ENCODE peak calls at places on chromosomes 6 and 20, in ten cellular contexts. S is Karpas-422; P is A172; B is activated CD4-positive, alpha-beta T cell treated with anti-CD3 and anti-CD28 coated beads for 48 hours; Z is AG08396; J is stimulated activated CD8-positive, alpha-beta memory T cell treated with anti-CD3 and anti-CD28 coated beads, Interleukin-2, amount 100 ng/mL, for 1 hour; H is stimulated activated CD4-positive, alpha-beta T cell treated with anti-CD3 and anti-CD28 coated beads, TNF-alpha, amount 100 ng/mL, for 24 hours; I is C1 segment of cervical spinal cord; E is breast epithelium; K is endothelial cell. R is an unnamed sample.

GRCh38 chr6:45589367-45589766 is 211.6 kb upstream of the SUPT3H start:
- DNase-seq in S (no peak), P (no peak), B (no peak), Z (no peak), J (no peak), H (no peak), I (no peak), E (no peak), K (no peak), R (no peak)

GRCh38 chr6:45543298-45544235 is 165.8 kb upstream of the SUPT3H start:
- DNase-seq in S (no peak), P (peak; percentile 25), B (no peak), Z (peak; percentile 11), J (no peak), H (no peak), I (no peak), E (no peak), K (no peak), R (no peak)

GRCh38 chr6:159023893-159024292 is 20.9 kb downstream of the TAGAP start:
- DNase-seq in S (no peak), P (no peak), B (peak; percentile 51), Z (no peak), J (no peak), H (no peak), I (no peak), E (no peak), K (no peak), R (no peak)

GRCh38 chr6:14542670-14543366 is 425.2 kb downstream of the CD83 start:
- DNase-seq in S (no peak), P (peak; percentile 20), B (peak; percentile 86), Z (peak; percentile 77), J (no peak), H (peak; percentile 73), I (no peak), E (no peak), K (no peak), R (no peak)

GRCh38 chr20:38147166-38147565 is 17.9 kb downstream of the TGM2 start:
- DNase-seq in S (no peak), P (no peak), B (no peak), Z (no peak), J (no peak), H (no peak), I (no peak), E (no peak), K (no peak), R (no peak)

GRCh38 chr6:157741889-157742615 is 81.0 kb upstream of the SNX9 start:
- DNase-seq in S (no peak), P (no peak), B (no peak), Z (no peak), J (no peak), H (no peak), I (no peak), E (no peak), K (no peak), R (no peak)

GRCh38 chr6:7546832-7547714 is 5.6 kb downstream of the DSP start:
- DNase-seq in S (no peak), P (no peak), B (no peak), Z (no peak), J (no peak), H (no peak), I (no peak), E (no peak), K (no peak), R (no peak)

GRCh38 chr6:40627316-40627715 is 40.2 kb upstream of the LRFN2 start:
- DNase-seq in S (no peak), P (no peak), B (no peak), Z (no peak), J (no peak), H (no peak), I (no peak), E (no peak), K (no peak), R (no peak)

GRCh38 chr6:155377061-155377460 is 62.8 kb upstream of the TFB1M start:
- DNase-seq in S (no peak), P (peak; percentile 66), B (no peak), Z (peak; percentile 68), J (no peak), H (no peak), I (no peak), E (no peak), K (no peak), R (no peak)

R was measured in glutamatergic neuron.